ENCODE peak calls at places on chromosomes 6 and 20, in five cellular contexts. One of them, this sample, is unnamed.

GRCh38 chr6:134315189-134315588 is 2.7 kb downstream of the SGK1 start:
- DNase-seq in skeletal muscle cell: no peak
- DNase-seq in CD4-positive, alpha-beta T cell: no peak
- DNase-seq in NT2/D1: no peak
- DNase-seq in activated naive CD4-positive, alpha-beta T cell: no peak
- DNase-seq in this sample: no peak

GRCh38 chr6:2468601-2468955 is 223.2 kb upstream of the GMDS start:
- DNase-seq in skeletal muscle cell: no peak
- DNase-seq in CD4-positive, alpha-beta T cell: no peak
- DNase-seq in NT2/D1: no peak
- DNase-seq in activated naive CD4-positive, alpha-beta T cell: no peak
- DNase-seq in this sample: no peak

GRCh38 chr6:160102956-160103824 is 18.4 kb upstream of the SLC22A1 start:
- DNase-seq in skeletal muscle cell: no peak
- DNase-seq in CD4-positive, alpha-beta T cell: no peak
- DNase-seq in NT2/D1: peak; percentile 16
- DNase-seq in activated naive CD4-positive, alpha-beta T cell: no peak
- DNase-seq in this sample: peak; percentile 12

GRCh38 chr20:47318027-47318595 is 38.4 kb downstream of the ZMYND8 start:
- DNase-seq in skeletal muscle cell: peak; percentile 51
- DNase-seq in CD4-positive, alpha-beta T cell: no peak
- DNase-seq in NT2/D1: peak; percentile 70
- DNase-seq in activated naive CD4-positive, alpha-beta T cell: no peak
- DNase-seq in this sample: no peak

GRCh38 chr20:9103955-9104354 is 35.1 kb downstream of the PLCB4 start:
- DNase-seq in skeletal muscle cell: no peak
- DNase-seq in CD4-positive, alpha-beta T cell: no peak
- DNase-seq in NT2/D1: no peak
- DNase-seq in activated naive CD4-positive, alpha-beta T cell: no peak
- DNase-seq in this sample: no peak

GRCh38 chr6:53906842-53907241 is 112.0 kb downstream of the LRRC1 start:
- DNase-seq in skeletal muscle cell: no peak
- DNase-seq in CD4-positive, alpha-beta T cell: no peak
- DNase-seq in NT2/D1: no peak
- DNase-seq in activated naive CD4-positive, alpha-beta T cell: no peak
- DNase-seq in this sample: no peak

GRCh38 chr6:13724174-13724573 is 12.5 kb upstream of the RANBP9 start:
- DNase-seq in skeletal muscle cell: no peak
- DNase-seq in CD4-positive, alpha-beta T cell: no peak
- DNase-seq in NT2/D1: no peak
- DNase-seq in activated naive CD4-positive, alpha-beta T cell: no peak
- DNase-seq in this sample: no peak

GRCh38 chr6:111417946-111418345 is 65.1 kb downstream of the REV3L start:
- DNase-seq in skeletal muscle cell: no peak
- DNase-seq in CD4-positive, alpha-beta T cell: no peak
- DNase-seq in NT2/D1: no peak
- DNase-seq in activated naive CD4-positive, alpha-beta T cell: no peak
- DNase-seq in this sample: no peak

GRCh38 chr6:152004036-152004566 is 196.6 kb downstream of the ESR1 start:
- DNase-seq in skeletal muscle cell: no peak
- DNase-seq in CD4-positive, alpha-beta T cell: no peak
- DNase-seq in NT2/D1: no peak
- DNase-seq in activated naive CD4-positive, alpha-beta T cell: no peak
- DNase-seq in this sample: no peak

GRCh38 chr20:63620991-63621390 is 5.9 kb downstream of the GMEB2 start:
- DNase-seq in skeletal muscle cell: no peak
- DNase-seq in CD4-positive, alpha-beta T cell: no peak
- DNase-seq in NT2/D1: no peak
- DNase-seq in activated naive CD4-positive, alpha-beta T cell: no peak
- DNase-seq in this sample: no peak